ENCODE peak calls at places on chromosomes 3 and 15, in eight cellular contexts. P, A, W, L, J, G, U and E are unnamed samples.
A peak's percentile ranks its signal among the peaks of the same experiment; 100 is the strongest.

GRCh38 chr3:155356594-155357370 is 63.3 kb upstream of the STRIT1 start:
- DNase-seq in P (no peak), A (no peak), W (no peak), L (no peak), J (no peak), G (no peak), U (no peak), E (no peak)

GRCh38 chr3:161274691-161275298 is 53.7 kb downstream of the NMD3 start:
- DNase-seq in P (no peak), A (peak; percentile 46), W (peak; percentile 34), L (peak; percentile 17), J (no peak), G (peak; percentile 57), U (no peak), E (peak; percentile 8)

GRCh38 chr3:132444333-132444732 is 27.0 kb downstream of the DNAJC13 start:
- DNase-seq in P (no peak), A (no peak), W (no peak), L (no peak), J (no peak), G (no peak), U (no peak), E (no peak)

GRCh38 chr3:150765949-150766720 is 3.2 kb upstream of the SIAH2 start:
- DNase-seq in P (no peak), A (peak; percentile 43), W (no peak), L (no peak), J (no peak), G (peak; percentile 83), U (no peak), E (no peak)

GRCh38 chr3:184737641-184738518 is 26.0 kb upstream of the MAGEF1 start:
- DNase-seq in P (no peak), A (no peak), W (no peak), L (peak; percentile 4), J (no peak), G (peak; percentile 68), U (peak; percentile 93), E (no peak)

GRCh38 chr15:44489464-44489863 is 47.5 kb upstream of the EIF3J start:
- DNase-seq in P (no peak), A (no peak), W (no peak), L (peak; percentile 46), J (no peak), G (peak; percentile 61), U (peak; percentile 51), E (no peak)

GRCh38 chr15:80698636-80699035 is 3.5 kb downstream of the ABHD17C start:
- DNase-seq in P (no peak), A (no peak), W (no peak), L (no peak), J (no peak), G (peak; percentile 19), U (no peak), E (no peak)

GRCh38 chr3:169700195-169700594 is 36.7 kb upstream of the MECOM start:
- DNase-seq in P (no peak), A (no peak), W (no peak), L (no peak), J (no peak), G (no peak), U (peak; percentile 6), E (no peak)

GRCh38 chr3:48897401-48898376 is 993 bp downstream of the SLC25A20 start:
- DNase-seq in P (no peak), A (peak; percentile 17), W (peak; percentile 36), L (no peak), J (no peak), G (no peak), U (peak; percentile 75), E (no peak)

GRCh38 chr3:124832782-124833709 is 54.1 kb downstream of the ITGB5 start:
- DNase-seq in P (no peak), A (no peak), W (no peak), L (no peak), J (no peak), G (peak; percentile 72), U (peak; percentile 72), E (no peak)

GRCh38 chr15:88419830-88420229 is 47.4 kb downstream of the MRPL46 start:
- DNase-seq in P (no peak), A (no peak), W (no peak), L (no peak), J (no peak), G (peak; percentile 7), U (no peak), E (no peak)

GRCh38 chr15:41780266-41780665 is 6.0 kb downstream of the MAPKBP1 start:
- DNase-seq in P (no peak), A (no peak), W (no peak), L (no peak), J (no peak), G (no peak), U (no peak), E (no peak)

GRCh38 chr15:101105059-101105851 is 146.6 kb downstream of the CHSY1 start:
- DNase-seq in P (no peak), A (no peak), W (no peak), L (no peak), J (no peak), G (peak; percentile 59), U (no peak), E (no peak)

GRCh38 chr3:173037840-173038483 is 103.1 kb downstream of the SPATA16 start:
- DNase-seq in P (no peak), A (no peak), W (no peak), L (no peak), J (no peak), G (peak; percentile 5), U (peak; percentile 71), E (no peak)

GRCh38 chr3:105944281-105944680 is 75.5 kb upstream of the CBLB start:
- DNase-seq in P (no peak), A (no peak), W (no peak), L (no peak), J (no peak), G (no peak), U (no peak), E (no peak)

GRCh38 chr3:172201136-172201989 is 162.0 kb downstream of the FNDC3B start:
- DNase-seq in P (no peak), A (no peak), W (peak; percentile 73), L (peak; percentile 64), J (peak; percentile 12), G (peak; percentile 97), U (no peak), E (no peak)

GRCh38 chr3:179542375-179542774 is 20.4 kb upstream of the ACTL6A start:
- DNase-seq in P (no peak), A (no peak), W (no peak), L (no peak), J (no peak), G (no peak), U (no peak), E (no peak)